ENCODE peak calls at places on chromosomes 2 and 18, in ten cellular contexts. One of them, this sample, is unnamed.

GRCh38 chr18:73479472-73479871 is 611.7 kb upstream of the NETO1 start:
- DNase-seq in GM04503: no peak
- DNase-seq in nephron progenitor cell: no peak
- DNase-seq in H1: no peak
- DNase-seq in T-helper 22 cell: no peak
- DNase-seq in C1 segment of cervical spinal cord: no peak
- DNase-seq in progenitor cell of endocrine pancreas: no peak
- DNase-seq in esophagus squamous epithelium: no peak
- DNase-seq in AG08396: no peak
- DNase-seq in cardiac muscle cell: no peak
- DNase-seq in this sample: no peak

GRCh38 chr2:173171924-173172643 is 96.4 kb downstream of the MAP3K20 start:
- DNase-seq in AG08396: no peak
- DNase-seq in T-helper 22 cell: no peak
- DNase-seq in nephron progenitor cell: no peak
- DNase-seq in GM04503: no peak
- DNase-seq in cardiac muscle cell: peak
- DNase-seq in progenitor cell of endocrine pancreas: no peak
- DNase-seq in C1 segment of cervical spinal cord: no peak
- DNase-seq in H1: no peak
- DNase-seq in esophagus squamous epithelium: no peak
- DNase-seq in this sample: no peak

GRCh38 chr2:176911-177310 is 86.9 kb downstream of the SH3YL1 start:
- DNase-seq in AG08396: no peak
- DNase-seq in T-helper 22 cell: no peak
- DNase-seq in nephron progenitor cell: no peak
- DNase-seq in C1 segment of cervical spinal cord: no peak
- DNase-seq in GM04503: no peak
- DNase-seq in progenitor cell of endocrine pancreas: no peak
- DNase-seq in H1: no peak
- DNase-seq in cardiac muscle cell: no peak
- DNase-seq in esophagus squamous epithelium: no peak
- DNase-seq in this sample: no peak

GRCh38 chr2:141440072-141440635 is 690.7 kb downstream of the LRP1B start:
- DNase-seq in GM04503: no peak
- DNase-seq in H1: no peak
- DNase-seq in nephron progenitor cell: no peak
- DNase-seq in AG08396: no peak
- DNase-seq in T-helper 22 cell: no peak
- DNase-seq in esophagus squamous epithelium: no peak
- DNase-seq in cardiac muscle cell: no peak
- DNase-seq in C1 segment of cervical spinal cord: no peak
- DNase-seq in progenitor cell of endocrine pancreas: no peak
- DNase-seq in this sample: no peak

GRCh38 chr18:56565596-56566355 is 72.6 kb downstream of the TXNL1 start:
- DNase-seq in T-helper 22 cell: no peak
- DNase-seq in AG08396: peak
- DNase-seq in cardiac muscle cell: peak
- DNase-seq in nephron progenitor cell: no peak
- DNase-seq in C1 segment of cervical spinal cord: no peak
- DNase-seq in progenitor cell of endocrine pancreas: no peak
- DNase-seq in GM04503: peak
- DNase-seq in esophagus squamous epithelium: no peak
- DNase-seq in H1: no peak
- DNase-seq in this sample: peak

GRCh38 chr2:207928079-207928478 is 97.2 kb downstream of the PLEKHM3 start:
- DNase-seq in C1 segment of cervical spinal cord: peak
- DNase-seq in esophagus squamous epithelium: no peak
- DNase-seq in progenitor cell of endocrine pancreas: no peak
- DNase-seq in H1: no peak
- DNase-seq in AG08396: peak
- DNase-seq in nephron progenitor cell: no peak
- DNase-seq in T-helper 22 cell: no peak
- DNase-seq in cardiac muscle cell: no peak
- DNase-seq in GM04503: no peak
- DNase-seq in this sample: no peak

GRCh38 chr18:73283032-73283431 is 415.2 kb upstream of the NETO1 start:
- DNase-seq in GM04503: no peak
- DNase-seq in esophagus squamous epithelium: no peak
- DNase-seq in progenitor cell of endocrine pancreas: no peak
- DNase-seq in T-helper 22 cell: no peak
- DNase-seq in cardiac muscle cell: no peak
- DNase-seq in nephron progenitor cell: no peak
- DNase-seq in AG08396: no peak
- DNase-seq in H1: no peak
- DNase-seq in C1 segment of cervical spinal cord: no peak
- DNase-seq in this sample: no peak

GRCh38 chr18:10681581-10682367 is 155.9 kb downstream of the NAPG start:
- DNase-seq in H1: no peak
- DNase-seq in nephron progenitor cell: no peak
- DNase-seq in C1 segment of cervical spinal cord: no peak
- DNase-seq in T-helper 22 cell: no peak
- DNase-seq in progenitor cell of endocrine pancreas: no peak
- DNase-seq in cardiac muscle cell: no peak
- DNase-seq in AG08396: no peak
- DNase-seq in esophagus squamous epithelium: no peak
- DNase-seq in GM04503: no peak
- DNase-seq in this sample: no peak

GRCh38 chr18:72849671-72850070 is 18.1 kb downstream of the NETO1 start:
- DNase-seq in C1 segment of cervical spinal cord: no peak
- DNase-seq in cardiac muscle cell: no peak
- DNase-seq in esophagus squamous epithelium: no peak
- DNase-seq in progenitor cell of endocrine pancreas: no peak
- DNase-seq in H1: no peak
- DNase-seq in nephron progenitor cell: no peak
- DNase-seq in GM04503: no peak
- DNase-seq in T-helper 22 cell: no peak
- DNase-seq in AG08396: no peak
- DNase-seq in this sample: no peak

GRCh38 chr18:63016270-63016669 is 300.9 kb downstream of the PHLPP1 start:
- DNase-seq in T-helper 22 cell: no peak
- DNase-seq in AG08396: peak
- DNase-seq in nephron progenitor cell: peak
- DNase-seq in esophagus squamous epithelium: no peak
- DNase-seq in progenitor cell of endocrine pancreas: no peak
- DNase-seq in cardiac muscle cell: peak
- DNase-seq in GM04503: peak
- DNase-seq in C1 segment of cervical spinal cord: peak
- DNase-seq in H1: no peak
- DNase-seq in this sample: peak

GRCh38 chr2:231099918-231100317 is 24.9 kb downstream of the HTR2B start:
- DNase-seq in nephron progenitor cell: peak
- DNase-seq in esophagus squamous epithelium: no peak
- DNase-seq in AG08396: no peak
- DNase-seq in GM04503: no peak
- DNase-seq in C1 segment of cervical spinal cord: no peak
- DNase-seq in progenitor cell of endocrine pancreas: no peak
- DNase-seq in cardiac muscle cell: no peak
- DNase-seq in H1: no peak
- DNase-seq in T-helper 22 cell: no peak
- DNase-seq in this sample: no peak

GRCh38 chr2:218716070-218716469 is 5.4 kb downstream of the TTLL4 start:
- DNase-seq in GM04503: no peak
- DNase-seq in esophagus squamous epithelium: no peak
- DNase-seq in nephron progenitor cell: no peak
- DNase-seq in progenitor cell of endocrine pancreas: no peak
- DNase-seq in cardiac muscle cell: peak
- DNase-seq in C1 segment of cervical spinal cord: no peak
- DNase-seq in AG08396: peak
- DNase-seq in H1: no peak
- DNase-seq in T-helper 22 cell: no peak
- DNase-seq in this sample: no peak

GRCh38 chr2:1721706-1722483 is 22.4 kb downstream of the PXDN start:
- DNase-seq in H1: no peak
- DNase-seq in cardiac muscle cell: peak
- DNase-seq in nephron progenitor cell: no peak
- DNase-seq in C1 segment of cervical spinal cord: no peak
- DNase-seq in progenitor cell of endocrine pancreas: no peak
- DNase-seq in GM04503: peak
- DNase-seq in esophagus squamous epithelium: no peak
- DNase-seq in AG08396: peak
- DNase-seq in T-helper 22 cell: no peak
- DNase-seq in this sample: no peak

GRCh38 chr2:180829261-180829660 is 151.1 kb upstream of the UBE2E3 start:
- DNase-seq in AG08396: no peak
- DNase-seq in cardiac muscle cell: no peak
- DNase-seq in GM04503: no peak
- DNase-seq in T-helper 22 cell: no peak
- DNase-seq in esophagus squamous epithelium: no peak
- DNase-seq in progenitor cell of endocrine pancreas: no peak
- DNase-seq in nephron progenitor cell: no peak
- DNase-seq in H1: no peak
- DNase-seq in C1 segment of cervical spinal cord: no peak
- DNase-seq in this sample: no peak

GRCh38 chr2:48600204-48600813 is 17.3 kb upstream of the GTF2A1L start:
- DNase-seq in H1: no peak
- DNase-seq in progenitor cell of endocrine pancreas: no peak
- DNase-seq in T-helper 22 cell: no peak
- DNase-seq in GM04503: no peak
- DNase-seq in nephron progenitor cell: peak
- DNase-seq in C1 segment of cervical spinal cord: no peak
- DNase-seq in cardiac muscle cell: peak
- DNase-seq in esophagus squamous epithelium: no peak
- DNase-seq in AG08396: peak
- DNase-seq in this sample: no peak

GRCh38 chr18:9961031-9961430 is 47.2 kb downstream of the VAPA start:
- DNase-seq in H1: no peak
- DNase-seq in AG08396: peak
- DNase-seq in cardiac muscle cell: no peak
- DNase-seq in esophagus squamous epithelium: no peak
- DNase-seq in C1 segment of cervical spinal cord: no peak
- DNase-seq in T-helper 22 cell: no peak
- DNase-seq in progenitor cell of endocrine pancreas: no peak
- DNase-seq in nephron progenitor cell: no peak
- DNase-seq in GM04503: peak
- DNase-seq in this sample: no peak

GRCh38 chr2:208549546-208550158 is 143.1 kb downstream of the PTH2R start:
- DNase-seq in GM04503: no peak
- DNase-seq in T-helper 22 cell: no peak
- DNase-seq in cardiac muscle cell: no peak
- DNase-seq in progenitor cell of endocrine pancreas: no peak
- DNase-seq in esophagus squamous epithelium: no peak
- DNase-seq in H1: no peak
- DNase-seq in AG08396: no peak
- DNase-seq in C1 segment of cervical spinal cord: no peak
- DNase-seq in nephron progenitor cell: no peak
- DNase-seq in this sample: no peak

GRCh38 chr2:240598311-240598911 is 11.9 kb downstream of the CAPN10 start:
- DNase-seq in C1 segment of cervical spinal cord: no peak
- DNase-seq in progenitor cell of endocrine pancreas: no peak
- DNase-seq in AG08396: no peak
- DNase-seq in T-helper 22 cell: no peak
- DNase-seq in nephron progenitor cell: no peak
- DNase-seq in cardiac muscle cell: no peak
- DNase-seq in esophagus squamous epithelium: no peak
- DNase-seq in GM04503: no peak
- DNase-seq in H1: no peak
- DNase-seq in this sample: no peak

GRCh38 chr2:118249970-118250369 is 161.7 kb downstream of the INSIG2 start:
- DNase-seq in esophagus squamous epithelium: no peak
- DNase-seq in GM04503: peak
- DNase-seq in H1: no peak
- DNase-seq in cardiac muscle cell: peak
- DNase-seq in T-helper 22 cell: no peak
- DNase-seq in nephron progenitor cell: no peak
- DNase-seq in AG08396: no peak
- DNase-seq in progenitor cell of endocrine pancreas: no peak
- DNase-seq in C1 segment of cervical spinal cord: no peak
- DNase-seq in this sample: peak

GRCh38 chr2:220332886-220333285 is 705.5 kb downstream of the SLC4A3 start:
- DNase-seq in cardiac muscle cell: no peak
- DNase-seq in T-helper 22 cell: no peak
- DNase-seq in nephron progenitor cell: no peak
- DNase-seq in H1: no peak
- DNase-seq in GM04503: no peak
- DNase-seq in AG08396: no peak
- DNase-seq in esophagus squamous epithelium: no peak
- DNase-seq in progenitor cell of endocrine pancreas: no peak
- DNase-seq in C1 segment of cervical spinal cord: no peak
- DNase-seq in this sample: no peak

GRCh38 chr2:189654641-189655040 is 6.6 kb upstream of the ASNSD1 start:
- DNase-seq in nephron progenitor cell: no peak
- DNase-seq in H1: no peak
- DNase-seq in C1 segment of cervical spinal cord: no peak
- DNase-seq in AG08396: no peak
- DNase-seq in esophagus squamous epithelium: no peak
- DNase-seq in T-helper 22 cell: no peak
- DNase-seq in progenitor cell of endocrine pancreas: no peak
- DNase-seq in cardiac muscle cell: no peak
- DNase-seq in GM04503: no peak
- DNase-seq in this sample: no peak

GRCh38 chr2:193368615-193369014 is 1173.9 kb upstream of the TMEFF2 start:
- DNase-seq in H1: no peak
- DNase-seq in GM04503: no peak
- DNase-seq in nephron progenitor cell: no peak
- DNase-seq in T-helper 22 cell: no peak
- DNase-seq in progenitor cell of endocrine pancreas: no peak
- DNase-seq in cardiac muscle cell: no peak
- DNase-seq in esophagus squamous epithelium: no peak
- DNase-seq in C1 segment of cervical spinal cord: no peak
- DNase-seq in AG08396: no peak
- DNase-seq in this sample: no peak

GRCh38 chr2:235654115-235654514 is 160.3 kb downstream of the AGAP1 start:
- DNase-seq in C1 segment of cervical spinal cord: no peak
- DNase-seq in T-helper 22 cell: no peak
- DNase-seq in GM04503: no peak
- DNase-seq in nephron progenitor cell: no peak
- DNase-seq in esophagus squamous epithelium: no peak
- DNase-seq in H1: no peak
- DNase-seq in progenitor cell of endocrine pancreas: no peak
- DNase-seq in AG08396: no peak
- DNase-seq in cardiac muscle cell: no peak
- DNase-seq in this sample: no peak

GRCh38 chr2:30298302-30298701 is 67.0 kb downstream of the LBH start:
- DNase-seq in GM04503: no peak
- DNase-seq in H1: no peak
- DNase-seq in progenitor cell of endocrine pancreas: no peak
- DNase-seq in esophagus squamous epithelium: no peak
- DNase-seq in nephron progenitor cell: no peak
- DNase-seq in AG08396: no peak
- DNase-seq in T-helper 22 cell: no peak
- DNase-seq in C1 segment of cervical spinal cord: no peak
- DNase-seq in cardiac muscle cell: no peak
- DNase-seq in this sample: no peak

GRCh38 chr18:57748770-57749603 is 54.1 kb downstream of the ATP8B1 start:
- DNase-seq in progenitor cell of endocrine pancreas: no peak
- DNase-seq in esophagus squamous epithelium: no peak
- DNase-seq in nephron progenitor cell: no peak
- DNase-seq in T-helper 22 cell: no peak
- DNase-seq in H1: no peak
- DNase-seq in GM04503: no peak
- DNase-seq in C1 segment of cervical spinal cord: no peak
- DNase-seq in cardiac muscle cell: peak
- DNase-seq in AG08396: no peak
- DNase-seq in this sample: no peak

GRCh38 chr2:85737481-85737880 is 16.3 kb upstream of the ATOH8 start:
- DNase-seq in progenitor cell of endocrine pancreas: no peak
- DNase-seq in AG08396: peak
- DNase-seq in nephron progenitor cell: no peak
- DNase-seq in T-helper 22 cell: no peak
- DNase-seq in cardiac muscle cell: peak
- DNase-seq in GM04503: peak
- DNase-seq in H1: no peak
- DNase-seq in C1 segment of cervical spinal cord: no peak
- DNase-seq in esophagus squamous epithelium: no peak
- DNase-seq in this sample: no peak

GRCh38 chr2:86107031-86107430 is 996 bp downstream of the PTCD3 start:
- DNase-seq in GM04503: no peak
- DNase-seq in T-helper 22 cell: no peak
- DNase-seq in AG08396: no peak
- DNase-seq in cardiac muscle cell: no peak
- DNase-seq in esophagus squamous epithelium: no peak
- DNase-seq in progenitor cell of endocrine pancreas: no peak
- DNase-seq in C1 segment of cervical spinal cord: no peak
- DNase-seq in H1: no peak
- DNase-seq in nephron progenitor cell: no peak
- DNase-seq in this sample: no peak

GRCh38 chr18:42719221-42719620 is 396.3 kb downstream of the RIT2 start:
- DNase-seq in AG08396: no peak
- DNase-seq in C1 segment of cervical spinal cord: no peak
- DNase-seq in T-helper 22 cell: no peak
- DNase-seq in GM04503: no peak
- DNase-seq in progenitor cell of endocrine pancreas: no peak
- DNase-seq in nephron progenitor cell: no peak
- DNase-seq in cardiac muscle cell: no peak
- DNase-seq in H1: no peak
- DNase-seq in esophagus squamous epithelium: no peak
- DNase-seq in this sample: no peak

This sample was measured in AG09309.